ENCODE peak calls at places on chromosome 11, in six cellular contexts. Z, M, G, T, O and R are unnamed samples.

GRCh38 chr11:76293189-76293631 is 86.9 kb upstream of the WNT11 start:
- DNase-seq in M (no peak), G (peak), Z (no peak), O (no peak), T (no peak), R (no peak)

GRCh38 chr11:87966744-87967143 is 208.5 kb downstream of the RAB38 start:
- DNase-seq in G (no peak), M (peak), Z (no peak), O (peak), T (no peak), R (no peak)

GRCh38 chr11:85809881-85810280 is 1.1 kb downstream of the SYTL2 start:
- DNase-seq in M (no peak), Z (no peak), G (no peak), T (peak), O (no peak), R (no peak)

GRCh38 chr11:86977441-86978050 is 22.4 kb upstream of the FZD4 start:
- DNase-seq in M (no peak), G (no peak), T (no peak), O (no peak), Z (peak), R (no peak)

GRCh38 chr11:67434395-67434881 is 3.0 kb downstream of the PTPRCAP start:
- DNase-seq in Z (no peak), T (no peak), O (no peak), M (no peak), G (no peak), R (no peak)

GRCh38 chr11:693415-693831 is 1.6 kb downstream of the DEAF1 start:
- DNase-seq in O (no peak), M (peak), T (no peak), Z (no peak), G (no peak), R (no peak)

GRCh38 chr11:129320485-129320884 is 55.2 kb upstream of the BARX2 start:
- DNase-seq in M (no peak), G (no peak), T (no peak), O (no peak), Z (no peak), R (no peak)

GRCh38 chr11:58905716-58906547 is 33.4 kb upstream of the GLYATL1 start:
- DNase-seq in Z (peak), O (peak), T (peak), M (peak), G (no peak), R (peak)

GRCh38 chr11:104534268-104534667 is 364.0 kb downstream of the CASP12 start:
- DNase-seq in M (peak), T (no peak), Z (no peak), O (peak), G (no peak), R (no peak)
- TF ChIP-seq CTCF in M (no peak), T (no peak), Z (no peak), O (no peak), G (no peak), R (no peak)

DNA sequence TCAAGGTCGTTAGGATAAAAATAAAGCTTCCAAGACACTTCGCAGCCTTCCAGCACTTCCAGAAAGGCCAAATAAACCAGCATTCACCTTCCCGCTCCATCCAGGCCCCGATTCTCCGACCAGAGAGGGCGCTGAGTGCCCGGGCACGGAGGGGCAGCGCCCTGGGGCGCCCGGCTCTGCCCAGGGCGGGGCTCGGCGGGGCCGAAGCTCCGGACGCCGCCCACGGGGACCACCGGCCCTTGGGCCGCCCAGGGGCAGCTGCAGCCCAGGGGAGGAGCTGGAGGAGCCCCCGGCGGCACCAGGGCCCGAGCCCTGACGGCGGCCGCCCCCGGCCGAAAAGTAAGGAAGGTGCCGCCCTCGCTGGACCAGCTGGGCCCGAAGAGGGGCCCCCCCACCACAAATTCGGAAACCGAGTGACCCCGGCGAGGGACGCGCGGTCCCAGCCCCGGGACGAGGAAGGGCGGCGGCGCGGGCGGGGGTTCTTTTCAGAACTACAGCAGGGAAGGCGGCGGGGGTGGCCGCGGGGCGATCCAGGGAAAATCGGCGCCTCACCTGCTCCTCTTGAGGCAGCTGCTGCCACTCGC is 346 bp downstream of the ATL3 start:
- DNase-seq in O (no peak), G (peak), T (no peak), Z (peak), M (peak), R (no peak)
- TF ChIP-seq CTCF in O (peak), G (peak), T (no peak), Z (peak), M (peak), R (peak)

DNA sequence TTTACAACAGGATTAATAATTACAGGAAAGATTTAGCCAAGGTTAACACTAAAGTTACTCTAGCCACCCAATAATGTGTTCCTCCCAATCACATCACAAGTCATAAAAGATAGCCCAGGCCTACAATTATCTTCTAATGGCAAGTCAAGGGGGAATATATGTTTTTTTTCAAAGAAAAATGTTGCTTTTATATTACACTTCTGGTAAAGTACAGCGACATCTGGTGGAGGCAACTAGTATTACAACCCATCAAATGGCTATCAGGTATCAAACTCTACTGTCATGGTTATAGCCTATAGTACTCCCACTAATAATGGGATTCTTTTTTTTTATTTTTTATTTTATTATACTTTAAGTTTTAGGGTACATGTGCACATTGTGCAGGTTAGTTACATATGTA is 71.8 kb downstream of the XRRA1 start:
- DNase-seq in O (no peak), T (no peak), M (peak), G (no peak), Z (no peak), R (no peak)
- TF ChIP-seq CTCF in O (peak), T (peak), M (peak), G (peak), Z (peak), R (peak)

GRCh38 chr11:6297831-6298230 is 22.5 kb downstream of the CAVIN3 start:
- DNase-seq in O (no peak), Z (no peak), G (no peak), M (no peak), T (no peak), R (no peak)

GRCh38 chr11:6300325-6300724 is 20.0 kb downstream of the CAVIN3 start:
- DNase-seq in T (no peak), Z (no peak), G (no peak), M (no peak), O (no peak), R (no peak)

GRCh38 chr11:6303657-6304056 is 16.6 kb downstream of the CAVIN3 start:
- DNase-seq in T (no peak), Z (no peak), M (no peak), O (no peak), G (no peak), R (no peak)

GRCh38 chr11:6301096-6301495 is 19.2 kb downstream of the CAVIN3 start:
- DNase-seq in O (no peak), G (no peak), Z (no peak), M (no peak), T (no peak), R (no peak)

DNA sequence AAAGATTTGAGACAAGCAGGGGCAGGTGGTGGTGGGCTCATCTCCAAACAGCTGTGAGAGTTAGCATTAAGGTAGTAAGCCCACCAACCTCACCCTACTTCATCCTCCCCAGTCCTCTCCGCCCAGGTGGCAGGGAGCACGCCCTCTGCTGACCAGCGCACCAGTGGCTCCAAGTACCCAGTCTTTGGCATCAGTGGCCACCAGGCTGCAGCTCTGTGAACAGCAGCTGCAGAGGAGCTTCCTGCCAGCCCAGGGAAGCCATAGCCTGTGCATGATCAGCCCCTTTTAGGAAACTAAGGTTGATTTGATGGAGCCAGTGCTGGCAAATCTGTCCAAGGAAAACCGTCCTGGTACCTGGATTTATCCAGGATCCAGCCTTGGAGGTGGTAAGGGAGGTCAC is 21.7 kb downstream of the CAVIN3 start:
- DNase-seq in G (no peak), T (no peak), M (peak), O (no peak), Z (peak), R (peak)
- TF ChIP-seq CTCF in G (peak), T (peak), M (peak), O (peak), Z (peak), R (peak)

DNA sequence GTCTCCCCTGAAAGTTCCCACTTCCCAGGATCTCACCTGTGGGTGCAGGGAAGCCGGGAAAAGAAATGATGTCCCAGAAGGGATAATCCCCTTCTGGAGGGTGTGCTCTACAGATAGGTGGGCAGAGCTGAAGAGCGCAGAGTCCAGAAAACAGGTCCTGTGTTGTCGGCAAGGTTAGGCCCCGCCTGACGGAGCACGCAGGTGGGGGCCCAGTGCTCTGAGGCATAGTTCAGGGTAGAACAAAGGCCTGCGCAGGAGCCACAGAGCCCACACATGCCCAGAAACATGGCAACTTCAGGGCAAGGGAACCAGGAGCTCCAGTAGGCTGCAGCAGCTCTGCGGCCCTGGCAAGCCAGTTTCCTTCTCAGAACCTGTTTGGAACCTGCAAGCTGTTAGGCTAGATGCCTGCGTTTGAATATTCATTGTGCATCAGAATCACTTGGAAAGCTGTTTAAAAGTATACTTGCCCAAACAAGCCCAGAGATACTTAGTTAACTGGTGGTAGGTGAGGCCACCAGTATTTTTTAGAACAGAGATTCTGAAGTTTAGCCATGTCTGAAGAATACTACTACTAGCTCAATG is 386.6 kb downstream of the BUD13 start:
- DNase-seq in G (no peak), Z (no peak), O (no peak), T (no peak), M (no peak), R (no peak)
- TF ChIP-seq CTCF in G (no peak), Z (no peak), O (no peak), T (no peak), M (no peak), R (no peak)

GRCh38 chr11:32571039-32571438 is 12.6 kb upstream of the EIF3M start:
- DNase-seq in M (no peak), G (no peak), T (no peak), O (no peak), Z (no peak), R (no peak)
- TF ChIP-seq CTCF in M (no peak), G (no peak), T (no peak), O (no peak), Z (no peak), R (no peak)

GRCh38 chr11:73965076-73965763 is 14.4 kb downstream of the DNAJB13 start:
- DNase-seq in O (no peak), G (no peak), Z (peak), M (peak), T (no peak), R (no peak)
- TF ChIP-seq CTCF in O (no peak), G (no peak), Z (no peak), M (no peak), T (no peak), R (no peak)

DNA sequence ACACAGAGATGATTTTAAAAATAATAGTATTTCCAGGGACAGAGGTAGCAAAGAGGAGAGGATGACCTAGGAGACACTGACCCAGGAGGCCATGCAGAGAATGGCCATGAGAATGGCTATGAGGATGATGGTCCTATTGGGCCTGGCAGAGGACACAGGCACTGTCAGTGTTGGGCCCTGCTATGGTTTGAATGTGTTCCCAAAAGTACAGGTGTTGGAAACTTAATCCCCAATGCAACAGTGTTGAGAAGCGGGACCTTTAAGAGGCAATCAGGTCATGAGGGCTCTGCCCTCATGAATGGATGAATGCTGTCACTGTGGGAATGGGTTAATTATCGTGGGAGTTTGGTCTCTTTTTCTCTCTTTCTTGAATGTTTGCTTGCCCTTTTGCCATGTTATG is 61.6 kb downstream of the KCNC1 start:
- DNase-seq in Z (no peak), M (no peak), G (no peak), O (no peak), T (no peak), R (no peak)
- TF ChIP-seq CTCF in Z (no peak), M (no peak), G (no peak), O (no peak), T (no peak), R (no peak)

GRCh38 chr11:22829231-22830081 is at the start of gene SVIP:
- DNase-seq in O (peak), T (peak), Z (peak), M (peak), G (peak), R (peak)
- TF ChIP-seq CTCF in O (peak), T (peak), Z (peak), M (peak), G (peak), R (peak)